ENCODE peak calls at places on chromosome 19, in five cellular contexts. M is lower lobe of right lung, U is natural killer cell, N is endodermal cell, H is neural progenitor cell. G is an unnamed sample.

GRCh38 chr19:5143471-5144411 is 174.8 kb downstream of the KDM4B start:
- DNase-seq in M (peak), N (no peak), H (no peak), U (no peak), G (no peak)

GRCh38 chr19:13089139-13089856 is 13.4 kb downstream of the LYL1 start:
- DNase-seq in M (no peak), H (peak), N (peak), U (no peak), G (no peak)

GRCh38 chr19:45166723-45167252 is 6.0 kb upstream of the NKPD1 start:
- DNase-seq in N (peak), M (no peak), U (no peak), H (no peak), G (no peak)

GRCh38 chr19:5896365-5897076 is 7.1 kb downstream of the NDUFA11 start:
- DNase-seq in H (no peak), N (no peak), U (no peak), M (no peak), G (no peak)

GRCh38 chr19:27679399-27679798 is 1533.6 kb downstream of the UQCRFS1 start:
- DNase-seq in N (no peak), U (no peak), M (no peak), H (no peak), G (no peak)

GRCh38 chr19:28185646-28186045 is 1027.3 kb downstream of the UQCRFS1 start:
- DNase-seq in M (no peak), H (no peak), U (no peak), N (no peak), G (no peak)

GRCh38 chr19:34359954-34360315 is 5.1 kb upstream of the GPI start:
- DNase-seq in U (no peak), H (peak), N (no peak), M (no peak), G (no peak)

GRCh38 chr19:6779204-6779603 is 6.7 kb downstream of the VAV1 start:
- DNase-seq in N (no peak), H (no peak), M (no peak), U (no peak), G (no peak)

GRCh38 chr19:47518139-47518538 is 3.3 kb upstream of the NAPA start:
- DNase-seq in U (peak), H (no peak), N (no peak), M (no peak), G (no peak)

DNA sequence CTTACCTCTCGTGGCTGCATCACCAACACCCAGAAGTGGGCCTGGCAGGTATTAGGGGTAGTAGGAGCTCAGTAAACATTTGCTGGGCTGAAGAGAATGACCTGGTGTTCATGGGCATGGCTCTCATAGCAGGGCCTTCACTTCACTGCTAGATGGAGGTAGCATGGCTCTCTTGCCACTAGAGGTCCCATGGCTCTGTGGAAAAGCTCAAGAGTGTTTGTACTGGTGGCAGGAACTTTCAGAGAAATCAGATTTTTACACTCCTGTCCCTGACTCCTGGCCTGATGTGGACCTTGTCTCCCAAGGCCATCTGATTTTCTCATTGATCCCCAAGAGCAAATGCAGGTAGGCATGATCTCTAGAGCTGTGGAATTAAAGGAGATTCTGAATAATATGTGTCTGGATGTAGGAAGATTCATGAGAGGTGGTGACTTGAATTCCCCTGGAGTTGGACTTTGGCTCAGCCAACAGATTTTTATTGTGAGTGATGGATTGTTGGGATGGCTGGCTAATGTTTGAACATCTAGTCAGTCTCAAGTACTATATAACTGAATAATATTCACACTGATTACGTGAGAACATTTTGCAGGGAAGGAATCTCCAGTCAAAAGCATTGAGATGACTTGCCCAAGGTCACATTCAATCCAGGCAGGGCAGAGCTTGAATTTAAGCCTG is 5.8 kb downstream of the ZNF574 start:
- DNase-seq in N (no peak), U (no peak), H (no peak), M (no peak), G (no peak)
- TF ChIP-seq CTCF in N (peak), U (no peak), H (peak), M (peak), G (no peak)

GRCh38 chr19:1465191-1466016 is 13.6 kb downstream of the C19orf25 start:
- DNase-seq in N (peak), M (no peak), H (peak), U (no peak), G (no peak)

GRCh38 chr19:1466461-1467227 is 12.4 kb downstream of the C19orf25 start:
- DNase-seq in M (no peak), U (no peak), H (peak), N (no peak), G (no peak)

GRCh38 chr19:1467228-1467511 is 11.8 kb downstream of the C19orf25 start:
- DNase-seq in H (no peak), N (no peak), U (no peak), M (no peak), G (no peak)

GRCh38 chr19:1467512-1468273 is 11.3 kb downstream of the C19orf25 start:
- DNase-seq in U (no peak), M (no peak), N (peak), H (peak), G (no peak)

GRCh38 chr19:1466018-1466460 is 13.0 kb downstream of the C19orf25 start:
- DNase-seq in U (no peak), N (no peak), M (no peak), H (no peak), G (no peak)
- TF ChIP-seq CTCF in U (no peak), N (no peak), M (no peak), H (no peak), G (no peak)

DNA sequence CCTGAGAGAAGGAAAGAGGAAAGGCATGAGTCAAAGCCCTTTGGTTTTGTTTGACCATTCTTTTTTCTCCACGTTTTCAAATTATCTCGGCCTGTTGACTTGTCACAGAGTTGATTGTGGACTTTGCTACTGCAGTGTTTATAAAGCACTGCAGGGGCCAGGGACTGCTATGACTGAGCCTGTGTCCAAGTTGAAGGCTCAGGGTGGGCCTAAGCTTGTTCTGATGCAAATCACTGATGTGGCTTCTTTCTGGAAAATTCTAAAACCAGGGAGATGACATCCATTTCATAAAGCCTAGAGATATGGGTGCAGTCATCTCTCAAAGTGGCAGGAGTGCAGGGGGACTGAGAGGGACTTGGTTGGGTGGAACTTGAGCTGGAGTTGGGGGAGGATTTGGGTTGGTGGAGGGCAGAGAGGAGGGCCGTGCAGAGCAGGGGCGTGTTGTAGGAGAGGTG is 1.2 kb upstream of the CXCL17 start:
- DNase-seq in U (no peak), M (no peak), N (no peak), H (no peak), G (no peak)
- TF ChIP-seq CTCF in U (no peak), M (no peak), N (no peak), H (no peak), G (no peak)

DNA sequence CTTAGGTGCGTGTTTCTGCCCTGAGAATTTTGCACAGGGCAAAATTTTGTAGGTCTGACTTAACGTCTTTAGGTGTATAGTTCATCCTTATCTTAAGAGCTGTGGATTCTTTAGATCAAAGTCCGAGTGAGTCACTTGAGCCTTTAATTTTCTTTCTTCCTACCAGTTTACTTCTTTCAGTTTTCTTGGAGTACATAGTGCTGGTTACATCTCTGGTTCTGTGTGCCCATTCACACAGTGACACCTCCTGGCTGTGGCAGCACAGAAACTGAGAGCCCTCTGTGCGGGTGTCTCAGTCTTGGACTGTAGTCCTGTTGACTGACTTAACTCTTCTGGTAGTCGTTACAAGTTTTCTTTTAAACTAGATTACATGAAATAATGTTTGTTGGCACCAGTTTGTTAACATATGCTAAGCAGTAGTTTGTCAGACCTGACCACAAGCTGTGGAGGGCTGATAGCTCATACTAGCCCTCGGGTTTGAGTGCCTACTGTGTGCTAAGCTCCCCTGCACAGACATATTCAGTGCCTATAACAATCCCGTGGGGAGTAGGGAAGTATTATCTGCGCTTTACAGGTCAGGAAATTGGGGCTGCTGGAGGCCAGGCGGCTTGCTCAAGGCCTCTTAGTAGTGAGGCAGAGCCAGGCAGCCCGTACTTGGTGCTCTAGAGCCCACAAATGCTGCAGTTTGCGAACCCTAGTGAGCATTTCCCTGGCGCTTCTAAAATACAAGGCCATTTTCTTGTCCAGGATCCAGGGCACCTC is 1.6 kb downstream of the GATAD2A start:
- DNase-seq in M (peak), N (no peak), H (peak), U (peak), G (no peak)
- TF ChIP-seq CTCF in M (peak), N (peak), H (peak), U (peak), G (no peak)

DNA sequence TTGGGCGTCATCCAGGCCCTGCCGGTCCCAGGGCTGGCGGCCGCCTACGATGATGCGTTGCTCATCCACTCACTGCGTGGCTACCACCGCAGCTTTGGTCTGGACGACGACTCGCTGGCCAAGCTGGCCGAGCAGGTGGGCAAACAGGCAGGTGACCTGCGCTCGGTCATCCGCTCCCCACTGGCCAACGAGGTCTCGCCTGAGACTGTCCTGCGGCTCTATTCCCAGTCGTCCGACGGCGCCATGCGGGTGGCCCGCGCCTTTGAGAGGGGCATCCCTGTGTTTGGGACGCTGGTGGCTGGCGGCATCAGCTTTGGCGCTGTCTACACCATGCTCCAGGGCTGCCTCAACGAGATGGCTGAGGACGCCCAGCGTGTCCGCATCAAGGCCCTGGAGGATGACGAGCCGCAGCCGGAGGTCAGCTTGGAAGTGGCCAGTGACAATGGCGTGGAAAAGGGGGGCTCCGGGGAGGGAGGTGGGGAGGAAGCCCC is 3.5 kb downstream of the IRGC start:
- DNase-seq in N (no peak), U (no peak), H (no peak), M (no peak), G (no peak)
- TF ChIP-seq CTCF in N (no peak), U (no peak), H (no peak), M (no peak), G (no peak)

GRCh38 chr19:37313335-37313627 is 57.6 kb upstream of the ZNF527 start:
- DNase-seq in U (no peak), M (no peak), N (no peak), H (no peak), G (no peak)

GRCh38 chr19:37304884-37305255 is 66.0 kb upstream of the ZNF527 start:
- DNase-seq in U (no peak), M (no peak), H (no peak), N (no peak), G (no peak)

GRCh38 chr19:37306383-37306963 is 64.4 kb upstream of the ZNF527 start:
- DNase-seq in U (no peak), H (no peak), M (no peak), N (no peak), G (no peak)

GRCh38 chr19:37304190-37304883 is 66.6 kb upstream of the ZNF527 start:
- DNase-seq in N (peak), M (peak), U (no peak), H (peak), G (no peak)

GRCh38 chr19:37309834-37310575 is 60.9 kb upstream of the ZNF527 start:
- DNase-seq in N (peak), U (no peak), M (no peak), H (no peak), G (no peak)
- TF ChIP-seq CTCF in N (peak), U (peak), M (no peak), H (peak), G (no peak)

GRCh38 chr19:29667941-29668340 is 2.7 kb downstream of the PLEKHF1 start:
- DNase-seq in H (no peak), U (no peak), N (no peak), M (no peak), G (no peak)
- TF ChIP-seq CTCF in H (no peak), U (no peak), N (no peak), M (no peak), G (no peak)

GRCh38 chr19:35939307-35940077 is 3.3 kb downstream of the LRFN3 start:
- DNase-seq in N (no peak), H (no peak), M (no peak), U (no peak), G (no peak)

GRCh38 chr19:35936738-35937268 is 629 bp downstream of the LRFN3 start:
- DNase-seq in U (no peak), N (no peak), H (no peak), M (no peak), G (no peak)

GRCh38 chr19:35940078-35940775 is 4.1 kb downstream of the LRFN3 start:
- DNase-seq in M (no peak), N (no peak), H (no peak), U (no peak), G (no peak)

GRCh38 chr19:35937345-35938281 is 1.4 kb downstream of the LRFN3 start:
- DNase-seq in N (peak), H (no peak), U (no peak), M (no peak), G (no peak)

DNA sequence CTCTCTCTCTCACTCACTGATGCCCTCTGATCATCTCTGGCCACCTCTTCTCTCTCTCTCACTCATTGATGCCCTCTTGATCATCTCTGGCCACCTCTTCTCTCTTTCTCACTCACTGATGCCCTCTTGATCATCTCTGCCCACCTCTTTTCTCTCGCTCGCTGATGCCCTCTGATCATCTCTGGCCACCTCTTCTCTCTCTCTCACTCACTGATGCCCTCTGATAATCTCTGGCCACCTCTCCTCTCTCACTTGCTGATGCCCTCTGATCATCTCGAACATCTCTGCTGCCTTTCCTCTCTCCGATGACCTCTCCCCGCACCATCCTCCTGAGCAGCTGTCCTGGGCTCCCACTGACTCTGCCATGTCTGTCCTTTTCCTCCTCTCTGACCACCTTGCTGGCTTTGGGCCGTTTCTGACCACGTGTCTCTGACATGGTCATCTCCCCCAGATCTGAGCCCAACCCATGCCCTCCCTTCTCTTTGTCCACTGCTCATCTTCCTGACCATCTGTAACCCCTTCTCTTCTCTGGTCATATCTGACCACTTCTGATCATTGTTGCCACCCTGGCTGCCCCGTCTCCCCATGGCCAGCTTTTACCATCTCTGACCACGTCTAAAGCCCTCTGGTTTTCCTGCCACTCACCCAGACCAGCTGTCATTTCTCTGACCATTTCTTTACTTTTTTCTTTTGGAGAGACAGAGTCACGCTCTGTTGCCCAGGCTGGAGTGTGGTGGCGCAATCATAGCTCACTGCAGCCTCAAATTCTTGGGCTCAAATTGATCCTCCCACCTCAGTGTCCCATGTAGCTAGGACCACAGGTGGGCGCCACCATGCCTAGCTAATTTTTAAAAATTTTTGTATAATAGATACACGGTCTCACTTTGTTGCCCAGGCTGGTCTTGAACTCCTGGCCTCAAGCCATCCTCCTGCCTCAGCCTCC is 2.4 kb downstream of the LRFN3 start:
- DNase-seq in H (no peak), M (no peak), U (no peak), N (no peak), G (no peak)
- TF ChIP-seq CTCF in H (no peak), M (no peak), U (no peak), N (no peak), G (no peak)

GRCh38 chr19:57302727-57303401 is 17.4 kb upstream of the ZNF543 start:
- DNase-seq in N (peak), U (no peak), M (no peak), H (no peak), G (no peak)
- TF ChIP-seq CTCF in N (peak), U (no peak), M (no peak), H (no peak), G (no peak)

GRCh38 chr19:15759962-15760565 is 22.3 kb downstream of the OR10H3 start:
- DNase-seq in U (no peak), H (no peak), N (no peak), M (no peak), G (no peak)
- TF ChIP-seq CTCF in U (no peak), H (no peak), N (no peak), M (no peak), G (no peak)

G was measured in omental fat pad.